ENCODE peak calls at places on chromosome 21, in ten cellular contexts. Y, Q, R, G, W, C, H, T, N and K are unnamed samples.

GRCh38 chr21:39564200-39564599 is 48.5 kb upstream of the B3GALT5 start:
- DNase-seq in Y (no peak), Q (no peak), R (no peak), G (no peak), W (peak; percentile 72), C (no peak), H (no peak), T (no peak), N (no peak), K (no peak)

GRCh38 chr21:41425954-41426655 is at the start of gene MX1:
- DNase-seq in Y (no peak), Q (peak; percentile 57), R (peak; percentile 75), G (peak; percentile 88), W (peak; percentile 89), C (peak; percentile 8), H (no peak), T (peak; percentile 7), N (peak; percentile 31), K (peak; percentile 51)

GRCh38 chr21:26041441-26042180 is 129.0 kb downstream of the APP start:
- DNase-seq in Y (peak; percentile 28), Q (no peak), R (no peak), G (no peak), W (no peak), C (no peak), H (no peak), T (peak; percentile 46), N (peak; percentile 31), K (peak; percentile 64)

GRCh38 chr21:27366846-27367245 is 400.0 kb upstream of the ADAMTS5 start:
- DNase-seq in Y (no peak), Q (no peak), R (no peak), G (no peak), W (no peak), C (no peak), H (no peak), T (no peak), N (no peak), K (no peak)

GRCh38 chr21:35585878-35586277 is 474.4 kb downstream of the SETD4 start:
- DNase-seq in Y (no peak), Q (no peak), R (no peak), G (no peak), W (no peak), C (no peak), H (no peak), T (no peak), N (no peak), K (no peak)

GRCh38 chr21:17789085-17789484 is 30.1 kb downstream of the C21orf91 start:
- DNase-seq in Y (no peak), Q (no peak), R (no peak), G (no peak), W (no peak), C (no peak), H (no peak), T (no peak), N (no peak), K (no peak)

GRCh38 chr21:27759091-27759659 is 792.3 kb upstream of the ADAMTS5 start:
- DNase-seq in Y (no peak), Q (no peak), R (peak; percentile 72), G (no peak), W (no peak), C (no peak), H (no peak), T (no peak), N (no peak), K (peak; percentile 29)

GRCh38 chr21:26881504-26882228 is 36.5 kb upstream of the ADAMTS1 start:
- DNase-seq in Y (no peak), Q (no peak), R (no peak), G (no peak), W (no peak), C (peak; percentile 31), H (no peak), T (peak; percentile 39), N (no peak), K (peak; percentile 6)

GRCh38 chr21:35528109-35529042 is 479.3 kb upstream of the RUNX1 start:
- DNase-seq in Y (no peak), Q (no peak), R (no peak), G (peak; percentile 78), W (no peak), C (no peak), H (no peak), T (no peak), N (no peak), K (no peak)

GRCh38 chr21:26169611-26170470 is 729 bp downstream of the APP start:
- DNase-seq in Y (no peak), Q (peak; percentile 15), R (peak; percentile 81), G (peak; percentile 21), W (peak; percentile 62), C (peak; percentile 35), H (no peak), T (peak; percentile 73), N (peak; percentile 61), K (peak; percentile 55)

GRCh38 chr21:45309069-45309521 is 21.4 kb upstream of the POFUT2 start:
- DNase-seq in Y (no peak), Q (no peak), R (peak; percentile 95), G (peak; percentile 40), W (peak; percentile 47), C (no peak), H (no peak), T (peak; percentile 75), N (no peak), K (peak; percentile 34)

GRCh38 chr21:34519013-34519412 is 7.0 kb upstream of the KCNE1 start:
- DNase-seq in Y (no peak), Q (no peak), R (no peak), G (no peak), W (no peak), C (no peak), H (no peak), T (no peak), N (no peak), K (no peak)

GRCh38 chr21:14573244-14573643 is 27.1 kb upstream of the SAMSN1 start:
- DNase-seq in Y (no peak), Q (no peak), R (no peak), G (no peak), W (no peak), C (no peak), H (no peak), T (no peak), N (no peak), K (no peak)

GRCh38 chr21:26170471-26171309 is at the start of gene APP:
- DNase-seq in Y (no peak), Q (peak; percentile 79), R (peak; percentile 93), G (peak; percentile 69), W (peak; percentile 91), C (peak; percentile 37), H (no peak), T (peak; percentile 75), N (peak; percentile 77), K (peak; percentile 84)

GRCh38 chr21:45555557-45556301 is 13.5 kb upstream of the SLC19A1 start:
- DNase-seq in Y (peak; percentile 33), Q (peak; percentile 69), R (peak; percentile 96), G (peak; percentile 65), W (peak; percentile 89), C (peak; percentile 79), H (no peak), T (no peak), N (peak; percentile 56), K (peak; percentile 79)

GRCh38 chr21:41180752-41181151 is 12.8 kb downstream of the BACE2 start:
- DNase-seq in Y (no peak), Q (no peak), R (no peak), G (no peak), W (no peak), C (no peak), H (no peak), T (no peak), N (no peak), K (no peak)

DNA sequence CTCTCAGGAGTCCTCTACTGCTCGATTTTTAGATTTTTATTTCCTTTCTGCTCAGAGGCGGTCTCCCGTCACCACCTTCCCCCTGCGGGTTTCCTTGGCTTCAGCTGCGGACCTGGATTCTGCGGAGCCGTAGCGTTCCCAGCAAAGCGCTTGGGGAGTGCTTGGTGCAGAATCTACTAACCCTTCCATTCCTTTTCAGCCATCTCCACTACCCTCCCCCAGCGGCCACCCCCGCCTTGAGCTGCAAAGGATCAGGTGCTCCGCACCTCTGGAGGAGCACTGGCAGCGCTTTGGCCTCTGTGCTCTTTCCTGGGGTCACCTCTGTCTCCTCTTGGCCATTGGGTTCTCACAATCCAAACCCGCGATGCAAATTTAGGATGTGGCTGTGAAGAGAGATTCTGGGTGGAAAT is 3.8 kb downstream of the OLIG2 start:
- DNase-seq in Y (no peak), Q (no peak), R (peak; percentile 60), G (no peak), W (no peak), C (no peak), H (no peak), T (no peak), N (no peak), K (no peak)
- H3K4me3 ChIP-seq in Y (no peak overlapping the region), Q (no peak overlapping the region), R (peak overlapping the region; percentile 62), G (no peak overlapping the region), W (no peak overlapping the region), C (no peak overlapping the region), H (no peak overlapping the region), T (no peak overlapping the region), N (no peak overlapping the region), K (no peak overlapping the region)

DNA sequence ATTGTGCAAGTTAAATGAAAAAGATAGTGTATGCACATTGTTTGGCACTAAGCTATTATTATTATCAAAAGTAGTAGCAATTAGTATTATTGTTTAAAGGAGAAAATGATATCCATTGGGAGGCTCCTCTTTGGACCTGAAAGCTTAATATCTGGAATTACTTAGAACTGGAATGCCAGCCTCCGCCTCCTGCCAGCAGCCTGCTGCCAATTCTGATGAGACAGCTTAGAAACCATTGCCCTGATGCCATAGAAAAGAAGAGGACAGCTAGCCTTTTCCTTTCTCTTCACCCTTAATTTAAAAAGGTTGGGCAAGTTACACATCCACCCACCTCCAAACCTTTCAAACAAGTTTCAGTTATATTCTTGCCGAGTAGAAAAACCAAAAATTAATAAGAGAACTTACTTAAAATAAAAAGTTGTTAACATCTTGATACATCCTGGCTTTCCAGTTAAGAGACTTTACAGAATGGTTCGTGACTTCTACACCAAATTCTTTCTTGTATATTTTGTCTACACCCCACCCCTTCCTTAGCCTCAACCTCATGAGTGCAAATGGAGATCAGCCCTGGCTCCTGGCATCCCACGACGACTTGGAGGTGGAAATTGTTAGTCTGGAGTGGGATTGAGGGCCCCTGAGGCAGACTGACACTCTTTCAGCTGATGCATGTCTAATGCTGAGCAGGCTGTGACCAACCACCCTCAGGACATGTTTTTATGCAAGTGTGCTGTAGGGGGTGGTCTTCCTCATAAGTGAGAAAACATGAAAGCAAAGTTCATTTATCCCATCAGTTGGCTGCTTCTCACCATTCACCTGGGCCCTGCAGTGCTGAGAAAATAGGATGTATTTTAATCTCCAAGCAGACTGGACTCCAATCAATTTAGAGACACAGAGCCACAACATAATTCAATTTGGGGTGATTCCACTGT is 120.6 kb downstream of the KCNJ15 start:
- DNase-seq in Y (no peak), Q (no peak), R (no peak), G (no peak), W (no peak), C (no peak), H (no peak), T (no peak), N (no peak), K (peak; percentile 21)
- TF ChIP-seq CTCF in Y (no peak), Q (no peak), R (peak; percentile 19), G (no peak), W (no peak), C (no peak), H (no peak), T (no peak), N (no peak), K (no peak)

GRCh38 chr21:16196521-16197208 is 466.9 kb downstream of the USP25 start:
- DNase-seq in Y (no peak), Q (no peak), R (no peak), G (no peak), W (no peak), C (no peak), H (no peak), T (peak; percentile 69), N (peak; percentile 5), K (no peak)
- H3K4me3 ChIP-seq in Y (peak overlapping the region; percentile 44), Q (peak overlapping the region; percentile 34), R (no peak overlapping the region), G (no peak overlapping the region), W (peak overlapping the region; percentile 38), C (peak overlapping the region; percentile 58), H (peak overlapping the region; percentile 7), T (peak overlapping the region; percentile 48), N (peak overlapping the region; percentile 0), K (peak overlapping the region; percentile 53)

GRCh38 chr21:30463713-30464112 is 16.5 kb downstream of the KRTAP19-1 start:
- DNase-seq in Y (no peak), Q (no peak), R (peak; percentile 48), G (no peak), W (no peak), C (no peak), H (no peak), T (no peak), N (peak; percentile 7), K (peak; percentile 30)
- TF ChIP-seq CTCF in Y (peak; percentile 28), Q (no peak), R (peak; percentile 83), G (no peak), W (peak; percentile 22), C (peak; percentile 50), H (no peak), T (peak; percentile 33), N (peak; percentile 63), K (peak; percentile 73)